ENCODE peak calls at places on chromosomes 4 and X, in six cellular contexts. H is A673, U is HFF-Myc, B is A549, G is HL-60, I is Peyer's patch. A is an unnamed sample.

GRCh38 chr4:55347610-55348228 is 1.7 kb downstream of the SRD5A3 start:
- DNase-seq in B (no peak), G (no peak), I (no peak), U (no peak), H (no peak), A (no peak)

GRCh38 chr4:4658051-4658450 is 116.2 kb upstream of the STX18 start:
- DNase-seq in H (no peak), B (peak), G (no peak), I (no peak), U (peak), A (no peak)

GRCh38 chr4:151541438-151542071 is 132.6 kb downstream of the FHIP1A start:
- DNase-seq in H (peak), G (no peak), B (peak), U (peak), I (no peak), A (no peak)

GRCh38 chr4:156255205-156255604 is 301.5 kb upstream of the CTSO start:
- DNase-seq in G (no peak), H (no peak), I (no peak), B (no peak), U (no peak), A (no peak)

GRCh38 chr4:105088110-105088879 is 58.4 kb upstream of the TET2 start:
- DNase-seq in U (peak), H (peak), B (peak), I (no peak), G (peak), A (no peak)

GRCh38 chr4:37561803-37562207 is 124.4 kb downstream of the RELL1 start:
- DNase-seq in U (no peak), I (no peak), H (peak), G (no peak), B (peak), A (no peak)

GRCh38 chr4:56619160-56619559 is 61.9 kb downstream of the HOPX start:
- DNase-seq in I (no peak), B (no peak), G (no peak), H (no peak), U (no peak), A (no peak)

GRCh38 chr4:141826260-141826659 is 189.9 kb downstream of the IL15 start:
- DNase-seq in G (no peak), B (no peak), I (no peak), U (no peak), H (no peak), A (no peak)

GRCh38 chr4:60128916-60129315 is 1071.2 kb upstream of the ADGRL3 start:
- DNase-seq in G (no peak), I (no peak), U (no peak), B (no peak), H (no peak), A (no peak)

GRCh38 chr4:165905405-165906027 is 32.5 kb downstream of the TLL1 start:
- DNase-seq in B (peak), U (no peak), H (no peak), I (no peak), G (no peak), A (no peak)

GRCh38 chr4:26105815-26106699 is 192.0 kb downstream of the SMIM20 start:
- DNase-seq in G (no peak), B (no peak), U (no peak), I (no peak), H (peak), A (no peak)

GRCh38 chr4:173924561-173924960 is 358.9 kb downstream of the FBXO8 start:
- DNase-seq in B (no peak), U (no peak), H (no peak), G (peak), I (no peak), A (no peak)

GRCh38 chr4:145034727-145035211 is 63.2 kb downstream of the ANAPC10 start:
- DNase-seq in I (no peak), G (no peak), B (no peak), U (no peak), H (peak), A (no peak)

GRCh38 chr4:87806520-87806919 is 7.2 kb downstream of the IBSP start:
- DNase-seq in U (no peak), G (no peak), B (no peak), I (no peak), H (no peak), A (no peak)

GRCh38 chr4:183335369-183335940 is 13.2 kb upstream of the CLDN24 start:
- DNase-seq in U (peak), B (peak), I (no peak), H (peak), G (no peak), A (peak)

GRCh38 chr4:95552942-95553550 is 4.3 kb upstream of the UNC5C start:
- DNase-seq in B (no peak), H (no peak), U (no peak), I (no peak), G (no peak), A (no peak)

GRCh38 chr4:68249434-68249833 is 3.9 kb upstream of the TMPRSS11B start:
- DNase-seq in I (no peak), G (no peak), H (no peak), B (no peak), U (no peak), A (no peak)

GRCh38 chrX:137545711-137546651 is 19.9 kb upstream of the ZIC3 start:
- DNase-seq in B (no peak), H (no peak), U (no peak), G (no peak), I (no peak), A (no peak)

GRCh38 chrX:48511561-48511960 is 2.8 kb downstream of the PORCN start:
- DNase-seq in U (no peak), I (no peak), G (no peak), H (peak), B (peak), A (no peak)

GRCh38 chrX:39969099-39969825 is 128.5 kb downstream of the BCOR start:
- DNase-seq in U (no peak), G (no peak), I (peak), H (peak), B (no peak), A (no peak)

GRCh38 chr4:183600189-183600685 is 58.7 kb downstream of the RWDD4 start:
- DNase-seq in I (no peak), G (peak), B (peak), H (peak), U (no peak), A (no peak)

GRCh38 chr4:148914734-148915133 is 472.5 kb upstream of the NR3C2 start:
- DNase-seq in H (no peak), G (no peak), I (no peak), B (no peak), U (no peak), A (no peak)

GRCh38 chr4:186942745-186943606 is 219.3 kb upstream of the FAT1 start:
- DNase-seq in G (no peak), U (no peak), I (no peak), H (peak), B (no peak), A (no peak)

GRCh38 chr4:168765726-168766125 is 244.3 kb downstream of the CBR4 start:
- DNase-seq in H (no peak), G (no peak), B (peak), I (no peak), U (no peak), A (peak)

GRCh38 chrX:1412551-1413161 is 20.7 kb upstream of the SLC25A6 start:
- DNase-seq in H (no peak), I (no peak), G (no peak), U (no peak), B (no peak), A (no peak)

GRCh38 chrX:39972340-39972739 is 125.4 kb downstream of the BCOR start:
- DNase-seq in H (no peak), I (no peak), B (no peak), G (no peak), U (no peak), A (no peak)

GRCh38 chr4:40897557-40898203 is 147.9 kb downstream of the NSUN7 start:
- DNase-seq in I (peak), B (peak), U (peak), H (peak), G (peak), A (peak)